ENCODE peak calls at places on chromosomes 6 and 20, in nine cellular contexts. D, C, R, E, Q, J, T, Z and X are unnamed samples.

GRCh38 chr6:134984821-134985220 is 34.9 kb upstream of the ALDH8A1 start:
- DNase-seq in Z (no peak), D (no peak), T (no peak), C (no peak), Q (no peak), E (no peak), R (no peak), J (no peak), X (no peak)

GRCh38 chr6:28211840-28212509 is 13.1 kb upstream of the ZSCAN9 start:
- DNase-seq in D (no peak), Z (no peak), C (no peak), J (no peak), E (no peak), R (peak; percentile 67), Q (no peak), T (no peak), X (no peak)

GRCh38 chr6:190596-191395 is 101.5 kb upstream of the DUSP22 start:
- DNase-seq in Z (peak; percentile 33), C (no peak), R (no peak), E (no peak), Q (no peak), D (no peak), T (no peak), J (no peak), X (no peak)

GRCh38 chr6:159716247-159717086 is 10.8 kb upstream of the WTAP start:
- DNase-seq in C (no peak), Z (no peak), Q (no peak), J (no peak), R (no peak), T (no peak), D (no peak), E (no peak), X (no peak)

GRCh38 chr6:79538481-79538971 is 1.3 kb upstream of the LCA5 start:
- DNase-seq in J (no peak), R (peak; percentile 42), Z (no peak), D (no peak), E (no peak), C (no peak), T (no peak), Q (no peak), X (no peak)

GRCh38 chr6:143449731-143450452 is 603 bp downstream of the ADAT2 start:
- DNase-seq in D (no peak), J (no peak), E (no peak), T (no peak), Z (peak; percentile 54), C (no peak), R (peak; percentile 71), Q (peak; percentile 23), X (no peak)

GRCh38 chr20:51631011-51631950 is 88.8 kb upstream of the NFATC2 start:
- DNase-seq in T (peak; percentile 55), Q (peak; percentile 49), D (no peak), J (no peak), C (peak; percentile 93), R (peak; percentile 30), Z (peak; percentile 28), E (peak; percentile 74), X (peak; percentile 86)

GRCh38 chr20:23122321-23122720 is 36.2 kb upstream of the CD93 start:
- DNase-seq in J (no peak), C (no peak), R (no peak), T (no peak), Z (no peak), D (no peak), E (no peak), Q (no peak), X (no peak)

GRCh38 chr6:138528986-138529385 is 29.7 kb upstream of the NHSL1 start:
- DNase-seq in J (no peak), E (no peak), T (no peak), D (no peak), C (no peak), Z (no peak), R (no peak), Q (no peak), X (no peak)

GRCh38 chr6:166173292-166173951 is 5.8 kb upstream of the TBXT start:
- DNase-seq in R (no peak), Z (no peak), C (no peak), T (no peak), D (peak; percentile 40), Q (no peak), E (no peak), J (no peak), X (no peak)

GRCh38 chr6:6560909-6561308 is 27.6 kb upstream of the LY86 start:
- DNase-seq in T (no peak), D (no peak), J (no peak), Z (no peak), R (no peak), C (no peak), Q (no peak), E (no peak), X (no peak)

GRCh38 chr6:80543598-80544181 is 437.2 kb downstream of the BCKDHB start:
- DNase-seq in C (no peak), Z (no peak), R (no peak), Q (no peak), D (no peak), J (no peak), T (no peak), E (no peak), X (no peak)

GRCh38 chr6:84017709-84018452 is 15.7 kb upstream of the MRAP2 start:
- DNase-seq in T (no peak), R (no peak), J (no peak), E (no peak), C (no peak), Z (no peak), D (no peak), Q (no peak), X (no peak)

GRCh38 chr20:5413394-5413793 is 96.6 kb upstream of the PROKR2 start:
- DNase-seq in E (no peak), Z (no peak), D (no peak), Q (no peak), C (no peak), J (no peak), R (no peak), T (no peak), X (no peak)

GRCh38 chr20:23147964-23148720 is 62.0 kb upstream of the CD93 start:
- DNase-seq in Q (no peak), E (no peak), C (peak; percentile 49), T (no peak), D (peak; percentile 54), Z (peak; percentile 90), J (no peak), R (peak; percentile 92), X (peak; percentile 83)

GRCh38 chr6:47034919-47035318 is 7.2 kb downstream of the ADGRF1 start:
- DNase-seq in Z (no peak), D (no peak), R (no peak), Q (no peak), T (no peak), E (no peak), J (no peak), C (no peak), X (no peak)

GRCh38 chr6:155154158-155154830 is 109.5 kb upstream of the CLDN20 start:
- DNase-seq in E (no peak), T (no peak), D (no peak), Q (no peak), C (no peak), J (no peak), R (peak; percentile 79), Z (peak; percentile 30), X (no peak)

GRCh38 chr20:13857961-13858360 is 73.1 kb downstream of the NDUFAF5 start:
- DNase-seq in E (no peak), Z (no peak), J (no peak), R (no peak), C (no peak), Q (no peak), T (no peak), D (no peak), X (no peak)

GRCh38 chr6:11085758-11086435 is 7.7 kb upstream of the SMIM13 start:
- DNase-seq in Q (no peak), T (no peak), R (no peak), D (no peak), Z (no peak), C (no peak), E (no peak), J (no peak), X (no peak)

GRCh38 chr20:59470521-59470920 is 133.8 kb upstream of the PHACTR3 start:
- DNase-seq in T (no peak), J (no peak), E (no peak), Q (no peak), D (no peak), C (no peak), Z (no peak), R (no peak), X (no peak)

GRCh38 chr6:106525885-106526280 is 103.4 kb downstream of the RTN4IP1 start:
- DNase-seq in Z (no peak), Q (no peak), T (no peak), C (no peak), R (no peak), J (no peak), E (no peak), D (no peak), X (no peak)
- H3K4me1 ChIP-seq in Z (peaks cover 14% of the 10 kb centered on the region), Q (peaks cover 46% of the 10 kb centered on the region), T (no peaks in the 10 kb centered on the region), C (peaks cover 46% of the 10 kb centered on the region), R (peaks cover 6% of the 10 kb centered on the region), J (peaks cover 5% of the 10 kb centered on the region), E (no peaks in the 10 kb centered on the region), D (no peaks in the 10 kb centered on the region), X (peaks cover 37% of the 10 kb centered on the region)

DNA sequence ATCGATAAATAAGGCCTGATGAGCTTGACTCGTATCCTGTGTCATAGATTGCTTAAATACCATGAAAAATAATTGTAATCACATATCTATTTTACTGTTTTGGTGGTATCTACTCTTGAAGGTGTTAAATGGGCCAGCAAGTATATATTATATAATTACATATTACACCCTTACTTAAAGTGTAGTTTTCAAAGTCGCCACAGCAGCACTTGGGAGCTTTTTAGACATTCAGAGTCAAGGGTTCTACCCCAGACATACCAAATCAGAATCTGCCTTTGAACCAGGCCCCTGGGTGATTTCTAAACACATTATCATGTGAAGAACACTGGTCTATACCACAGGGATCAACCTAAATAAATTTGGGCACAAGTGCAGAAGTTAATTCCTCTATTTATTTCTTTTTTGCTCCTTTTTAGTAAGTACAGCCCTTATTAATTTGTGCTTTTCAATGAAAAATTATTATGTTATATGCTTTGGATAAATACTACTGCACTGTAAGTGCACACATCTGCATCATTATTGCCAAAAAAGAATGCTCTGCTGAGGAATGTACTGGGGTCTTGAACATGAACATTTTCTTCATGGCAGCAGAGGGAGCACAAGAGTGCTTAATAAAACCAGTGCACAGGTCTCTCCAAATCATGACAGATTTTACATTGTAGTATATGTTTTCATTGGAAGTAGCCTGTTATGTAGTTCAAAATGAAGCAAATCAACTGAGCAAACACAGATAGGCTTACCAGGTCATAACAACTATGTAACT is 3.1 kb upstream of the ATXN1 start:
- DNase-seq in Z (peak; percentile 53), D (no peak), Q (no peak), T (no peak), C (no peak), J (no peak), E (no peak), R (peak; percentile 26), X (no peak)
- TF ChIP-seq EP300 in Z (no peak), D (no peak), Q (no peak), T (no peak), C (no peak), J (no peak), E (no peak), R (no peak), X (no peak)

GRCh38 chr20:62973033-62973745 is 20.7 kb downstream of the SLC17A9 start:
- DNase-seq in E (no peak), Q (no peak), J (peak; percentile 82), C (no peak), Z (no peak), D (no peak), R (no peak), T (no peak), X (no peak)
- H3K4me3 ChIP-seq in E (no peak overlapping the region), Q (peak overlapping the region; percentile 16), J (peak overlapping the region; percentile 13), C (peak overlapping the region; percentile 44), Z (no peak overlapping the region), D (no peak overlapping the region), R (no peak overlapping the region), T (no peak overlapping the region), X (peak overlapping the region; percentile 10)

GRCh38 chr6:24927234-24927955 is 8.4 kb downstream of the RIPOR2 start:
- DNase-seq in Z (no peak), T (no peak), D (no peak), E (no peak), R (no peak), Q (no peak), C (no peak), J (no peak), X (no peak)
- H3K4me1 ChIP-seq in Z (peaks cover 13% of the 10 kb centered on the region), T (peaks cover 12% of the 10 kb centered on the region), D (peaks cover 30% of the 10 kb centered on the region), E (no peaks in the 10 kb centered on the region), R (no peaks in the 10 kb centered on the region), Q (peaks cover 41% of the 10 kb centered on the region), C (no peaks in the 10 kb centered on the region), J (peaks cover 25% of the 10 kb centered on the region), X (peaks cover 12% of the 10 kb centered on the region)